ENCODE peak calls at places on chromosome 20, in nine cellular contexts. One of them, this sample, is unnamed.

GRCh38 chr20:58065508-58066361 is 162.7 kb downstream of the ANKRD60 start:
- DNase-seq in GM23338: peak
- DNase-seq in RPMI7951: peak
- DNase-seq in stimulated activated CD4-positive, alpha-beta T cell treated with anti-CD3 and anti-CD28 coated beads, TNF-alpha, amount 100 ng/mL, for 4 hours: no peak
- DNase-seq in stimulated activated naive CD8-positive, alpha-beta T cell treated with anti-CD3 and anti-CD28 coated beads, Interleukin-15, amount 100 ng/mL, for 72 hours: no peak
- DNase-seq in NCI-H1417: peak
- DNase-seq in GM12865: no peak
- DNase-seq in T follicular helper cell: no peak
- DNase-seq in natural killer cell: no peak
- DNase-seq in this sample: no peak

GRCh38 chr20:17854307-17854903 is 114.2 kb downstream of the SNX5 start:
- DNase-seq in natural killer cell: no peak
- DNase-seq in T follicular helper cell: no peak
- DNase-seq in GM23338: peak
- DNase-seq in RPMI7951: peak
- DNase-seq in stimulated activated CD4-positive, alpha-beta T cell treated with anti-CD3 and anti-CD28 coated beads, TNF-alpha, amount 100 ng/mL, for 4 hours: no peak
- DNase-seq in GM12865: peak
- DNase-seq in NCI-H1417: peak
- DNase-seq in stimulated activated naive CD8-positive, alpha-beta T cell treated with anti-CD3 and anti-CD28 coated beads, Interleukin-15, amount 100 ng/mL, for 72 hours: no peak
- DNase-seq in this sample: peak

GRCh38 chr20:17617868-17618672 is 48.2 kb downstream of the DSTN start:
- DNase-seq in natural killer cell: peak
- DNase-seq in stimulated activated naive CD8-positive, alpha-beta T cell treated with anti-CD3 and anti-CD28 coated beads, Interleukin-15, amount 100 ng/mL, for 72 hours: no peak
- DNase-seq in T follicular helper cell: no peak
- DNase-seq in GM23338: no peak
- DNase-seq in RPMI7951: no peak
- DNase-seq in NCI-H1417: no peak
- DNase-seq in GM12865: no peak
- DNase-seq in stimulated activated CD4-positive, alpha-beta T cell treated with anti-CD3 and anti-CD28 coated beads, TNF-alpha, amount 100 ng/mL, for 4 hours: no peak
- DNase-seq in this sample: no peak

GRCh38 chr20:59785118-59785959 is 148.1 kb downstream of the SYCP2 start:
- DNase-seq in GM12865: no peak
- DNase-seq in NCI-H1417: no peak
- DNase-seq in T follicular helper cell: no peak
- DNase-seq in GM23338: no peak
- DNase-seq in stimulated activated CD4-positive, alpha-beta T cell treated with anti-CD3 and anti-CD28 coated beads, TNF-alpha, amount 100 ng/mL, for 4 hours: no peak
- DNase-seq in RPMI7951: no peak
- DNase-seq in stimulated activated naive CD8-positive, alpha-beta T cell treated with anti-CD3 and anti-CD28 coated beads, Interleukin-15, amount 100 ng/mL, for 72 hours: no peak
- DNase-seq in natural killer cell: peak
- DNase-seq in this sample: no peak

GRCh38 chr20:3105256-3106137 is 21.0 kb upstream of the AVP start:
- DNase-seq in T follicular helper cell: no peak
- DNase-seq in stimulated activated CD4-positive, alpha-beta T cell treated with anti-CD3 and anti-CD28 coated beads, TNF-alpha, amount 100 ng/mL, for 4 hours: no peak
- DNase-seq in GM23338: no peak
- DNase-seq in NCI-H1417: peak
- DNase-seq in GM12865: no peak
- DNase-seq in stimulated activated naive CD8-positive, alpha-beta T cell treated with anti-CD3 and anti-CD28 coated beads, Interleukin-15, amount 100 ng/mL, for 72 hours: no peak
- DNase-seq in RPMI7951: no peak
- DNase-seq in natural killer cell: no peak
- DNase-seq in this sample: no peak

GRCh38 chr20:45343445-45343866 is 4.8 kb downstream of the SDC4 start:
- DNase-seq in NCI-H1417: peak
- DNase-seq in RPMI7951: no peak
- DNase-seq in GM23338: no peak
- DNase-seq in T follicular helper cell: no peak
- DNase-seq in stimulated activated CD4-positive, alpha-beta T cell treated with anti-CD3 and anti-CD28 coated beads, TNF-alpha, amount 100 ng/mL, for 4 hours: no peak
- DNase-seq in natural killer cell: no peak
- DNase-seq in stimulated activated naive CD8-positive, alpha-beta T cell treated with anti-CD3 and anti-CD28 coated beads, Interleukin-15, amount 100 ng/mL, for 72 hours: no peak
- DNase-seq in GM12865: no peak
- DNase-seq in this sample: peak

GRCh38 chr20:14523090-14523489 is 185.7 kb upstream of the FLRT3 start:
- DNase-seq in natural killer cell: no peak
- DNase-seq in stimulated activated naive CD8-positive, alpha-beta T cell treated with anti-CD3 and anti-CD28 coated beads, Interleukin-15, amount 100 ng/mL, for 72 hours: no peak
- DNase-seq in GM12865: no peak
- DNase-seq in NCI-H1417: no peak
- DNase-seq in RPMI7951: no peak
- DNase-seq in T follicular helper cell: no peak
- DNase-seq in stimulated activated CD4-positive, alpha-beta T cell treated with anti-CD3 and anti-CD28 coated beads, TNF-alpha, amount 100 ng/mL, for 4 hours: no peak
- DNase-seq in GM23338: no peak
- DNase-seq in this sample: no peak

GRCh38 chr20:32830437-32830836 is 10.7 kb downstream of the MAPRE1 start:
- DNase-seq in stimulated activated CD4-positive, alpha-beta T cell treated with anti-CD3 and anti-CD28 coated beads, TNF-alpha, amount 100 ng/mL, for 4 hours: no peak
- DNase-seq in natural killer cell: no peak
- DNase-seq in GM23338: no peak
- DNase-seq in RPMI7951: no peak
- DNase-seq in T follicular helper cell: no peak
- DNase-seq in NCI-H1417: no peak
- DNase-seq in GM12865: no peak
- DNase-seq in stimulated activated naive CD8-positive, alpha-beta T cell treated with anti-CD3 and anti-CD28 coated beads, Interleukin-15, amount 100 ng/mL, for 72 hours: no peak
- DNase-seq in this sample: no peak

GRCh38 chr20:4519530-4519929 is 202.2 kb upstream of the PRND start:
- DNase-seq in natural killer cell: no peak
- DNase-seq in GM12865: peak
- DNase-seq in T follicular helper cell: no peak
- DNase-seq in RPMI7951: peak
- DNase-seq in stimulated activated CD4-positive, alpha-beta T cell treated with anti-CD3 and anti-CD28 coated beads, TNF-alpha, amount 100 ng/mL, for 4 hours: no peak
- DNase-seq in stimulated activated naive CD8-positive, alpha-beta T cell treated with anti-CD3 and anti-CD28 coated beads, Interleukin-15, amount 100 ng/mL, for 72 hours: peak
- DNase-seq in GM23338: peak
- DNase-seq in NCI-H1417: peak
- DNase-seq in this sample: peak

GRCh38 chr20:61874421-61875068 is 191.1 kb downstream of the TAF4 start:
- DNase-seq in RPMI7951: no peak
- DNase-seq in stimulated activated CD4-positive, alpha-beta T cell treated with anti-CD3 and anti-CD28 coated beads, TNF-alpha, amount 100 ng/mL, for 4 hours: no peak
- DNase-seq in natural killer cell: no peak
- DNase-seq in NCI-H1417: no peak
- DNase-seq in GM12865: no peak
- DNase-seq in T follicular helper cell: no peak
- DNase-seq in GM23338: peak
- DNase-seq in stimulated activated naive CD8-positive, alpha-beta T cell treated with anti-CD3 and anti-CD28 coated beads, Interleukin-15, amount 100 ng/mL, for 72 hours: no peak
- DNase-seq in this sample: peak